ENCODE peak calls at places on chromosomes 7 and 10, in five cellular contexts. Y, I, C, R and U are unnamed samples.

GRCh38 chr10:124719213-124719851 is 24.8 kb downstream of the FAM53B start:
- DNase-seq in I (peak; percentile 87), C (peak; percentile 81), R (peak; percentile 85), Y (peak; percentile 71), U (peak; percentile 61)

GRCh38 chr10:24000271-24000813 is 208.6 kb upstream of the KIAA1217 start:
- DNase-seq in R (no peak), Y (no peak), I (no peak), C (no peak), U (no peak)

GRCh38 chr10:72503241-72503640 is 122.6 kb downstream of the MICU1 start:
- DNase-seq in C (peak; percentile 59), Y (no peak), I (no peak), R (no peak), U (no peak)

GRCh38 chr7:101542527-101543241 is 86.4 kb downstream of the MYL10 start:
- DNase-seq in C (peak; percentile 63), R (peak; percentile 55), I (peak; percentile 85), Y (peak; percentile 93), U (peak; percentile 76)

GRCh38 chr10:92690211-92691041 is 671 bp downstream of the HHEX start:
- DNase-seq in I (peak; percentile 96), R (peak; percentile 67), Y (peak; percentile 52), C (peak; percentile 83), U (peak; percentile 37)

GRCh38 chr7:143504937-143505297 is 27.2 kb downstream of the TAS2R41 start:
- DNase-seq in I (no peak), R (no peak), C (no peak), Y (peak; percentile 9), U (no peak)

GRCh38 chr10:71429929-71430328 is 33.2 kb downstream of the CDH23 start:
- DNase-seq in Y (peak; percentile 72), I (peak; percentile 40), R (no peak), C (no peak), U (no peak)

GRCh38 chr10:60171436-60172013 is 218.2 kb downstream of the ANK3 start:
- DNase-seq in I (no peak), R (no peak), Y (no peak), C (no peak), U (no peak)

GRCh38 chr7:151272877-151273276 is 24.4 kb upstream of the SMARCD3 start:
- DNase-seq in R (no peak), Y (no peak), C (no peak), I (no peak), U (no peak)

GRCh38 chr7:97009753-97010732 is 4.7 kb downstream of the DLX6 start:
- DNase-seq in I (no peak), C (no peak), R (no peak), Y (peak; percentile 36), U (no peak)

GRCh38 chr7:97005764-97006145 is 402 bp downstream of the DLX6 start:
- DNase-seq in I (no peak), R (no peak), C (no peak), Y (no peak), U (no peak)

GRCh38 chr7:97006951-97007861 is 1.9 kb downstream of the DLX6 start:
- DNase-seq in Y (peak; percentile 54), C (no peak), R (no peak), I (no peak), U (no peak)

GRCh38 chr7:97006146-97006950 is 995 bp downstream of the DLX6 start:
- DNase-seq in Y (peak; percentile 90), R (no peak), I (no peak), C (peak; percentile 41), U (peak; percentile 35)

DNA sequence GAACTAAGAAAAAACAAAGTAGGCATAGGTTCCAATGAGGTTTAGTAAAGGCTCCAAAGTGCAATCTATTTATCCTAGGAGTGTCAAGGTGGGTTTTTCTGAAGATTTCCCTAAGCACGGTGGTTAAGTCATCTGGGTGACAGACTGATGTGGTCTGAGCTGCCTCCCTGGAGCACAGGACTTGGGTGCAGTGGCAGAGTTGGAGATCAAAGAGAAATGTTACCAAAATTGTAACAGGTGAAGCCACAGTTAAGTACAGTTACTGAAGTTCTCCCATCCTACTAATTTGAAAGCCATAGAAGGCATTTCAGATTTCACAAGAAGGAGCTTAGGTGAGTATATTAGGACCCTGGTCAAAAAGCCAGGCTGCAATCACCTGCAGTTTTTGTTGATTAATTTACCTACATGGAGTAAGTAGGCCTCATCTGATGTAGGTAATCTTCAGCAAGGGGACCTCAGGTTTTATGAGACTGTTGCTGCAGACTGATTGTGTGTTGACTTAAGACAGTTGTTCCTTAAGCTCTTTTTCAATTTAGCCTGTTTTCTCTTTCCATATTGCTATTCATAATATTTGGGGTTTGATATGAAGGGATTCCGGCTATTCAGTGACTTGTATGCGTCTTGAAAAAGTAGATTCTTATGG is 3.0 kb downstream of the DLX6 start:
- DNase-seq in C (no peak), I (no peak), R (no peak), Y (no peak), U (no peak)
- H3K4me1 ChIP-seq in C (no peaks in the 10 kb centered on the region), I (peaks cover 13% of the 10 kb centered on the region), R (peaks cover 20% of the 10 kb centered on the region), Y (peaks cover 60% of the 10 kb centered on the region), U (peaks cover 15% of the 10 kb centered on the region)

GRCh38 chr10:102615361-102615760 is 28.9 kb upstream of the TRIM8 start:
- DNase-seq in Y (peak; percentile 80), I (no peak), C (no peak), R (no peak), U (no peak)
- H3K27ac ChIP-seq in Y (no peak overlapping the region), I (peak overlapping the region; percentile 12), C (no peak overlapping the region), R (peak overlapping the region; percentile 58), U (no peak overlapping the region)

DNA sequence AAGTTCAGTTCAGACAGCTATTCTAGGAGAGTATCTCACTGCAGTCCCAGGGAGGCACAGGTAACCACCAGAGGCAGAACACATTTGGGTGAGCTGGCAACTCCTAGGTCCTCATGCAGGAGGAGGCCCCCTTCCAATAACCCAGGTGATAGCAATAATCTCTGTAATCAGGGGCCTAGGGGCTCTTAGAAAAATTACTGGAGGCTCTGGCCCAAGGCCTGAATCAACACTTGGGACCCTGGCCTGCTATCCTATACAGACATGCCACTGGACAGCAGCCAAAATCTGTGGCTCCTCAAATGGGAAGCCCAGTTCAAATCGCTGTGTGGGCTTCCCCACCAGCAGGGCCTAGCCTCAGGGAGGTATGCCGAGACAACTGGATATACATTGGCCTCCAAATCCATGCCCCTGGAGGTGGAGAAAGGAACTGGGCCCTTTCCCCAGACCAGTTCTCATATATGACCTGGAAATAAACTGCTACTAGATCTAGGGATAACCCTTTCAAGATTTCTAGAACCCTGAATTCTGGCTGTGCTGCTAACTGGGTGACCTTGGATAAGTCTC is 1.6 kb downstream of the AVPI1 start:
- DNase-seq in Y (peak; percentile 72), I (no peak), C (peak; percentile 48), R (no peak), U (peak; percentile 23)
- H3K4me1 ChIP-seq in Y (peaks cover 25% of the 10 kb centered on the region), I (peaks cover 16% of the 10 kb centered on the region), C (peaks cover 46% of the 10 kb centered on the region), R (peaks cover 60% of the 10 kb centered on the region), U (peaks cover 41% of the 10 kb centered on the region)

DNA sequence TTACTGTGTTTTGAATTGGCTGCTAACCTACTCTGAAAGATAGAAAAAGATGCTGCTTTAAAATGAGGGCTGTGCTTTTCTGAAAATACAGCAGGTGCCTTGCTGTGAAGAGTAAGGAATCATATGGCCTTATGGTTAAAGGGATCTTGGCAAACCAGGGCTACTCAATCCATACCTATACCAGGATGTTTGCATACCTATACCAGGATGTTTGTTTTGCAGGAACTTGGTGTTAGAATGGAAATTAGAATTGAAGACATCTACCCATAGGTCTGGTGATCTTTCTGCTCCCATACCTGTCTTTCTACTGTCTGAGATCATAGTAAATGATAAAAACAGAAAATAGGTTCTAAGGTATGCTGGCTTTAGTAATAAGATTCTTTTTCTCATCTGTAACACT is 200.2 kb upstream of the C7orf33 start:
- DNase-seq in C (no peak), Y (no peak), I (no peak), R (no peak), U (no peak)
- H3K27ac ChIP-seq in C (no peak overlapping the region), Y (peak overlapping the region; percentile 41), I (no peak overlapping the region), R (no peak overlapping the region), U (no peak overlapping the region)